ENCODE peak calls at places on chromosomes 6 and 20, in ten cellular contexts. O is activated CD8-positive, alpha-beta memory T cell treated with anti-CD3 and anti-CD28 coated beads for 1 hour; N is omental fat pad; K is smooth muscle cell of the brain vasculature; D is astrocyte of the cerebellum; U is HT1080; H is spleen; Y is Caki2; S is neural crest cell; J is fibroblast of villous mesenchyme. V is an unnamed sample.

GRCh38 chr6:35385457-35386202 is 43.3 kb downstream of the PPARD start:
- DNase-seq in O (no peak), N (no peak), K (peak), D (peak), U (no peak), H (no peak), Y (no peak), S (no peak), J (peak), V (no peak)

GRCh38 chr6:168525926-168526630 is 85.1 kb downstream of the SMOC2 start:
- DNase-seq in O (no peak), N (no peak), K (no peak), D (no peak), U (no peak), H (no peak), Y (no peak), S (no peak), J (no peak), V (no peak)

GRCh38 chr20:33131949-33132822 is 35.8 kb upstream of the BPIFA2 start:
- DNase-seq in O (no peak), N (no peak), K (no peak), D (no peak), U (no peak), H (no peak), Y (no peak), S (no peak), J (no peak), V (no peak)

GRCh38 chr20:32456869-32457421 is 98.8 kb downstream of the ASXL1 start:
- DNase-seq in O (no peak), N (no peak), K (no peak), D (no peak), U (no peak), H (no peak), Y (peak), S (peak), J (peak), V (no peak)

GRCh38 chr20:50558483-50558925 is 48.3 kb downstream of the PTPN1 start:
- DNase-seq in O (no peak), N (no peak), K (peak), D (no peak), U (peak), H (no peak), Y (peak), S (no peak), J (peak), V (no peak)

GRCh38 chr6:151175924-151176445 is 63.8 kb upstream of the AKAP12 start:
- DNase-seq in O (no peak), N (no peak), K (no peak), D (no peak), U (no peak), H (no peak), Y (no peak), S (no peak), J (no peak), V (no peak)

GRCh38 chr20:44326391-44327159 is 10.3 kb upstream of the R3HDML start:
- DNase-seq in O (no peak), N (no peak), K (no peak), D (no peak), U (no peak), H (no peak), Y (no peak), S (no peak), J (no peak), V (peak)

GRCh38 chr20:35344354-35344837 is 52.2 kb upstream of the FAM83C start:
- DNase-seq in O (no peak), N (peak), K (no peak), D (peak), U (peak), H (no peak), Y (peak), S (no peak), J (peak), V (no peak)

GRCh38 chr6:156822747-156823206 is 45.6 kb downstream of the ARID1B start:
- DNase-seq in O (no peak), N (no peak), K (no peak), D (no peak), U (no peak), H (no peak), Y (no peak), S (no peak), J (no peak), V (no peak)

GRCh38 chr20:46741924-46742692 is 32.7 kb downstream of the SLC2A10 start:
- DNase-seq in O (no peak), N (no peak), K (no peak), D (no peak), U (no peak), H (no peak), Y (no peak), S (no peak), J (no peak), V (no peak)